ENCODE peak calls at places on chromosomes 12 and 14, in nine cellular contexts. Z is Peyer's patch, I is PC-3, S is HAP-1, F is Caco-2, X is mesendoderm, L is thoracic aorta, V is heart right ventricle, H is tibial artery. J is an unnamed sample. For H3K4me1, the result is how much of the 10 kb centered on the place peaks cover.

GRCh38 chr12:96237465-96238077 is 43.4 kb downstream of the ELK3 start:
- DNase-seq in Z (peak), I (peak), S (no peak), F (no peak), X (no peak), L (peak), V (peak), H (peak), J (peak)

GRCh38 chr14:29144598-29144997 is 378.0 kb downstream of the FOXG1 start:
- DNase-seq in Z (no peak), I (peak), S (no peak), F (no peak), X (no peak), L (no peak), V (no peak), H (no peak), J (no peak)

GRCh38 chr12:46445551-46446235 is 73.1 kb upstream of the SLC38A2 start:
- DNase-seq in Z (no peak), I (peak), S (no peak), F (no peak), X (no peak), L (no peak), V (no peak), H (no peak), J (no peak)

GRCh38 chr14:39180553-39180952 is 5.5 kb downstream of the PNN start:
- DNase-seq in Z (no peak), I (no peak), S (no peak), F (no peak), X (no peak), L (no peak), V (no peak), H (no peak), J (no peak)

GRCh38 chr12:116244001-116244400 is 33.5 kb downstream of the MED13L start:
- DNase-seq in Z (no peak), I (peak), S (no peak), F (no peak), X (peak), L (no peak), V (no peak), H (no peak), J (peak)

GRCh38 chr14:21476526-21476924 is 234 bp downstream of the RAB2B start:
- DNase-seq in Z (peak), I (peak), S (no peak), F (no peak), X (no peak), L (peak), V (no peak), H (no peak), J (peak)

GRCh38 chr12:24964342-24964741 is 15.4 kb upstream of the BCAT1 start:
- DNase-seq in Z (no peak), I (no peak), S (no peak), F (no peak), X (no peak), L (no peak), V (no peak), H (no peak), J (no peak)

GRCh38 chr12:107749094-107749493 is 11.8 kb downstream of the PRDM4 start:
- DNase-seq in Z (no peak), I (peak), S (no peak), F (no peak), X (no peak), L (no peak), V (no peak), H (no peak), J (peak)

GRCh38 chr12:28191690-28192089 is 1.4 kb downstream of the CCDC91 start:
- DNase-seq in Z (no peak), I (no peak), S (peak), F (no peak), X (peak), L (no peak), V (no peak), H (no peak), J (peak)

GRCh38 chr14:104925214-104925899 is 678 bp downstream of the PLD4 start:
- DNase-seq in Z (no peak), I (no peak), S (no peak), F (no peak), X (no peak), L (no peak), V (no peak), H (no peak), J (no peak)

GRCh38 chr12:57740656-57741412 is 2.3 kb upstream of the AGAP2 start:
- DNase-seq in Z (peak), I (no peak), S (no peak), F (no peak), X (peak), L (no peak), V (no peak), H (no peak), J (no peak)

GRCh38 chr12:124655317-124656213 is 88.2 kb upstream of the NCOR2 start:
- DNase-seq in Z (peak), I (no peak), S (peak), F (no peak), X (peak), L (no peak), V (peak), H (peak), J (no peak)

GRCh38 chr14:91139776-91140175 is 25.9 kb downstream of the DGLUCY start:
- DNase-seq in Z (no peak), I (no peak), S (no peak), F (no peak), X (no peak), L (no peak), V (no peak), H (no peak), J (no peak)

GRCh38 chr14:54703724-54704123 is 136.8 kb downstream of the SAMD4A start:
- DNase-seq in Z (no peak), I (no peak), S (no peak), F (no peak), X (no peak), L (no peak), V (no peak), H (no peak), J (no peak)

GRCh38 chr12:54053625-54054441 is at the start of gene HOXC4:
- DNase-seq in Z (peak), I (no peak), S (peak), F (no peak), X (no peak), L (no peak), V (no peak), H (no peak), J (no peak)

GRCh38 chr12:27711312-27711682 is 665 bp downstream of the MRPS35 start:
- DNase-seq in Z (no peak), I (peak), S (peak), F (no peak), X (peak), L (no peak), V (no peak), H (no peak), J (peak)

GRCh38 chr14:84312551-84312950 is 1217.4 kb upstream of the FLRT2 start:
- DNase-seq in Z (no peak), I (no peak), S (no peak), F (no peak), X (no peak), L (no peak), V (no peak), H (no peak), J (no peak)

GRCh38 chr14:55265197-55265596 is 6.0 kb upstream of the FBXO34 start:
- DNase-seq in Z (no peak), I (no peak), S (no peak), F (no peak), X (no peak), L (no peak), V (no peak), H (no peak), J (no peak)

GRCh38 chr14:79483472-79483871 is 727.8 kb downstream of the DIO2 start:
- DNase-seq in Z (no peak), I (peak), S (no peak), F (no peak), X (no peak), L (no peak), V (no peak), H (no peak), J (no peak)

GRCh38 chr12:98227162-98227561 is 288.2 kb upstream of the TMPO start:
- DNase-seq in Z (no peak), I (no peak), S (peak), F (no peak), X (peak), L (no peak), V (no peak), H (no peak), J (no peak)

GRCh38 chr14:43503508-43503907 is 1003.6 kb downstream of the FSCB start:
- DNase-seq in Z (no peak), I (peak), S (no peak), F (no peak), X (no peak), L (no peak), V (no peak), H (no peak), J (no peak)

GRCh38 chr12:53938276-53939140 is at the start of gene HOXC13:
- DNase-seq in Z (no peak), I (peak), S (peak), F (peak), X (peak), L (no peak), V (no peak), H (peak), J (peak)

GRCh38 chr14:90398315-90398811 is 1.5 kb downstream of the CALM1 start:
- DNase-seq in Z (peak), I (peak), S (peak), F (no peak), X (peak), L (no peak), V (peak), H (peak), J (no peak)

GRCh38 chr12:89825591-89826449 is 117.2 kb upstream of the ATP2B1 start:
- DNase-seq in Z (no peak), I (peak), S (no peak), F (no peak), X (peak), L (no peak), V (no peak), H (no peak), J (no peak)

GRCh38 chr12:66331016-66331415 is 28.7 kb downstream of the HELB start:
- DNase-seq in Z (no peak), I (no peak), S (no peak), F (no peak), X (no peak), L (no peak), V (no peak), H (no peak), J (no peak)

GRCh38 chr12:20624718-20625117 is 70.4 kb upstream of the SLCO1C1 start:
- DNase-seq in Z (no peak), I (peak), S (peak), F (no peak), X (peak), L (no peak), V (no peak), H (no peak), J (no peak)

GRCh38 chr14:67620217-67620789 is 583 bp downstream of the ARG2 start:
- DNase-seq in Z (no peak), I (peak), S (peak), F (peak), X (peak), L (no peak), V (no peak), H (no peak), J (peak)

GRCh38 chr12:108768591-108769500 is 37.5 kb upstream of the CORO1C start:
- DNase-seq in Z (peak), I (no peak), S (no peak), F (no peak), X (peak), L (no peak), V (no peak), H (no peak), J (no peak)

GRCh38 chr14:24144451-24144850 is 2.0 kb downstream of the PSME2 start:
- DNase-seq in Z (no peak), I (no peak), S (no peak), F (no peak), X (no peak), L (no peak), V (no peak), H (no peak), J (no peak)
- H3K4me1 ChIP-seq in Z (half or more), I (under half), S (under half), F (under half), X (under half), L (under half), V (under half), H (under half), J (under half)

DNA sequence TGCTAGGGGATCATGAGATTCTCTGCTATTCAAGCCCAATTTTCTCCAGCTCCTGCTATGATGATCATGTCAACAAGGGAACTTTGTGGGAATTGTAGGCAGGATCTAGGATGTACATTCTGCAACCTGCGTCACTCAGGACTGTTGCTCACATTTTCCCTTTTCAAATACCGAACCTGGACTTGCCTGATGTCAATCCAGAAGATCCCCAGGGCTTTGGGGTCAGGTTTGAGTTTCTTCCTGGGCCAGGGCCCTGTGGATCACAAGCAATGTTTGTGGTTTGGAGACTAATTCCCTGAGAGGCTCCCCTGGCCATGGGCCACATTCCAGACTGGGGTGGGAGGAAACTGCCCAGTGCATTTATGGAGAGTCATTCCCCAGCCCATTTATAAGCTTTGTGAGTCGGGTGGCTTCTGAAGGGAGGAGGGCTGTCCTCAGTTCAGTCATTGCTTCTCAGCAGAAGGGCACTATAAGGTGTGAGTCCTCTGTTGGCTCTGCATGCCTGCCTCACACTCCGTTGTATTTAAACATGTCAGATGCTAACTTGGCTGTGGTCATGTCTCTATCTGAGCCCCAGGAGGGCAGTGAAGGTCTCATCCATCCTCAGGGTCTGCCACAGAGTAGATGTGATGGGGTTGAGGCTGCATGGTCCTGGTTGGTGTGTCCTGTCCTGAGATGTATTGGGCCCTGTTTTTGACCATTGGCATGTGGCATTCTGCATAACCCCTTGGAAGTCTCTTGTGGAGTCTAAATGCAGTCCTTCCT is 6.5 kb downstream of the KRT86 start:
- DNase-seq in Z (peak), I (peak), S (peak), F (peak), X (no peak), L (no peak), V (peak), H (peak), J (peak)
- H3K4me1 ChIP-seq in Z (under half), I (half or more), S (under half), F (under half), X (under half), L (under half), V (under half), H (under half), J (half or more)

DNA sequence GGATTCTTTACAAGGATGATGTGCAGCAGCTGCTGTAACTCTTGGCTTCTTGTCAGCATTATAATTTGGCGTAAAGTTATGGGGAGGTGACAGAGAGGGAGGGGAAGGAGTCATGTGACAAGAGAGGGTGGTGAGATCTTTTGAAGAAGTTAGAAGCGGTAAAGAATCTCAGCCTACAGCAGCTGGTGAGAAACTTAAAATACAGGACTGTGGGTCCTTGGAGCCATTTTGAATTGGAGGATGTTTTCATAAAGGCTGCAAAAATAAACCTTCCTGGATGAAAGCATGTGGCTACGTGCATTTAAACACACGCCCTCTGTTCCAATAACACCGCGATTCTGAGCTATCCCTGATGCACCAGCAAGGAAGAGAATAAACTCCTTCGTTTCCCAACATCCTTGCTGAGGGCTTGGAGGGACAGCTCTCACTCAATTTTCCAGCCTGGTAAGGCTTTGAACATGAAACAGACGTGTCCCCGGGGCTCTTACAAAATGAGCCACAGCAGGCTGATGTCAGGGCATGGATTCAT is 133.7 kb downstream of the TMEM30B start:
- DNase-seq in Z (no peak), I (no peak), S (no peak), F (no peak), X (no peak), L (no peak), V (no peak), H (no peak), J (peak)
- H3K4me1 ChIP-seq in Z (under half), I (under half), S (under half), F (under half), X (under half), L (half or more), V (under half), H (under half), J (under half)

DNA sequence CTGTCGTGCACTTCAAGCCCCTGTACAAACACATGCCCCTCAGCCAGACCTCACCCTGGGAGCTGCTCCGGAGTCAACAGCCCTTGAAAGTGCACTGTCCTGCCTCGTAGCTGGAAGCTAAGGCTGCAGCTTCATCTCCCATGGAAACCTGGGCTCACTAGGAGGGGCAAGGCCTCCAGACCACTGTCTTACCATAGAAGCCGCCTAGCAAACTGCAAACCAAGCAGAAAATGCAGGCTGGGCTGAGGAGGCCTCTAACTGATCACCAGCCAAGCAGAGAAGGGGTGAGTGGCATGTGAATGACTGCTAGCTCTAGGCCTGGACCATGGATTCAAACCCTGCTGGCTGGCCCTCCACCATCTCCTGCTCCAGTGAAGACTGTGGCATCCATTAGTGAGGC is 340.2 kb downstream of the CACNA1C start:
- DNase-seq in Z (peak), I (no peak), S (no peak), F (peak), X (no peak), L (no peak), V (no peak), H (no peak), J (no peak)
- H3K4me1 ChIP-seq in Z (under half), I (under half), S (under half), F (under half), X (under half), L (half or more), V (half or more), H (under half), J (under half)

GRCh38 chr14:103068351-103069073 is 11.2 kb upstream of the CDC42BPB start:
- DNase-seq in Z (peak), I (no peak), S (no peak), F (no peak), X (no peak), L (no peak), V (no peak), H (no peak), J (no peak)
- H3K4me1 ChIP-seq in Z (under half), I (under half), S (under half), F (under half), X (under half), L (under half), V (under half), H (under half), J (under half)

GRCh38 chr12:105235299-105235746 is 651 bp downstream of the APPL2 start:
- DNase-seq in Z (no peak), I (peak), S (no peak), F (no peak), X (no peak), L (no peak), V (no peak), H (no peak), J (peak)
- H3K4me1 ChIP-seq in Z (under half), I (under half), S (under half), F (under half), X (under half), L (under half), V (under half), H (under half), J (under half)

GRCh38 chr12:111361717-111362576 is 6.9 kb downstream of the PHETA1 start:
- DNase-seq in Z (no peak), I (no peak), S (no peak), F (no peak), X (no peak), L (no peak), V (peak), H (no peak), J (no peak)

GRCh38 chr12:111361073-111361716 is 7.7 kb downstream of the PHETA1 start:
- DNase-seq in Z (no peak), I (no peak), S (no peak), F (no peak), X (no peak), L (no peak), V (no peak), H (no peak), J (no peak)

GRCh38 chr12:111359914-111360276 is 9.0 kb downstream of the PHETA1 start:
- DNase-seq in Z (no peak), I (no peak), S (no peak), F (no peak), X (no peak), L (no peak), V (no peak), H (no peak), J (no peak)

GRCh38 chr12:111359231-111359913 is 9.5 kb downstream of the PHETA1 start:
- DNase-seq in Z (no peak), I (no peak), S (no peak), F (no peak), X (no peak), L (no peak), V (no peak), H (peak), J (no peak)

DNA sequence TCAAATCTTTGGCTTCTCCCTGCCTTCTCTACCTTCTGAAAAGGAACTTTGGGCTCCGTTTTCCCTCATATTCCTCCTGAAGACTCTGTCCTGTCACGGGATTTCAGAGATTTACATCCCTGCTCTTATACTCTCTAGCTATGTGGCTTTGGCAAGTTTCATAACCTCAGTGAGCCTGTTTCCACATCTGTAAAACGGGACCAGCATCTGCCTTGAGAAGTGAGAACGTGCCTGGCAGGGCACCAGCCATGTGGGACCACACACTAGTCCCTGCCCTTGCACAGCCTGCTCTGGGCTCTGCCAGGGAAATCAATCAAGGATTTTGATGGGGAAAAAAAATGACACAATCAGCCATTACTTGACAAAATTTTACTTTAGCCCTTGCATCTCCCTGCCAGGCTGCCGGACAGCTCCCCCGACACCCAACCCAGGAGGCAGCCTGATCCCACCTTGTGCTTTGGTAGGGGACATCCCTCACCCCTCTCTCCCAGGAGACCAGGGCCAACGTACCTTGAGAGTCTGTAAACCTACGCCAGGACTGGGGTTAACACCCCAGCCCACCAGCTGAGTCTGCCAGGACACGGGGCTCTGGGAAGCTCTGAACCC is 8.5 kb downstream of the PHETA1 start:
- DNase-seq in Z (no peak), I (no peak), S (no peak), F (no peak), X (no peak), L (no peak), V (no peak), H (no peak), J (no peak)
- H3K4me1 ChIP-seq in Z (under half), I (under half), S (under half), F (under half), X (under half), L (under half), V (under half), H (under half), J (under half)

J was measured in mammary epithelial cell.